ENCODE peak calls at places on chromosomes 12 and 14, in eight cellular contexts. W is GM12878, D is A549, Y is transverse colon, K is sigmoid colon, Q is K562, G is stomach, T is upper lobe of left lung. U is an unnamed sample.

GRCh38 chr14:101201535-101202125 is 298.1 kb upstream of the RTL1 start:
- DNase-seq in W (no peak), D (no peak), Y (no peak), K (peak), Q (no peak), G (peak), T (no peak), U (peak)

GRCh38 chr12:94078138-94078723 is 70.1 kb upstream of the PLXNC1 start:
- DNase-seq in W (no peak), D (no peak), Y (no peak), K (no peak), Q (no peak), G (no peak), T (no peak), U (no peak)

GRCh38 chr14:43145361-43145760 is 1361.7 kb downstream of the FSCB start:
- DNase-seq in W (no peak), D (no peak), Y (no peak), K (no peak), Q (no peak), G (no peak), T (no peak), U (no peak)

GRCh38 chr12:88947486-88948043 is 367.3 kb upstream of the KITLG start:
- DNase-seq in W (no peak), D (no peak), Y (no peak), K (no peak), Q (no peak), G (no peak), T (no peak), U (no peak)

GRCh38 chr12:98894412-98895085 is 249.5 kb downstream of the APAF1 start:
- DNase-seq in W (no peak), D (no peak), Y (no peak), K (no peak), Q (no peak), G (no peak), T (peak), U (no peak)

GRCh38 chr14:64110832-64111231 is 183.3 kb downstream of the ESR2 start:
- DNase-seq in W (no peak), D (no peak), Y (no peak), K (no peak), Q (no peak), G (no peak), T (no peak), U (no peak)

GRCh38 chr12:6767592-6768384 is 1.6 kb downstream of the PTMS start:
- DNase-seq in W (no peak), D (no peak), Y (no peak), K (no peak), Q (peak), G (no peak), T (peak), U (no peak)

GRCh38 chr12:6380141-6381121 is 3.5 kb upstream of the LTBR start:
- DNase-seq in W (no peak), D (no peak), Y (no peak), K (no peak), Q (no peak), G (no peak), T (no peak), U (no peak)

GRCh38 chr12:124487834-124488165 is 79.6 kb downstream of the NCOR2 start:
- DNase-seq in W (no peak), D (no peak), Y (no peak), K (no peak), Q (no peak), G (no peak), T (no peak), U (no peak)

GRCh38 chr12:15356831-15357456 is 34.6 kb downstream of the PTPRO start:
- DNase-seq in W (no peak), D (no peak), Y (no peak), K (no peak), Q (no peak), G (no peak), T (no peak), U (no peak)

GRCh38 chr14:98226411-98226810 is 1045.6 kb downstream of the BCL11B start:
- DNase-seq in W (no peak), D (no peak), Y (no peak), K (no peak), Q (no peak), G (no peak), T (peak), U (peak)

GRCh38 chr14:33908540-33909223 is 42.2 kb downstream of the EGLN3 start:
- DNase-seq in W (no peak), D (peak), Y (peak), K (no peak), Q (no peak), G (no peak), T (no peak), U (no peak)

GRCh38 chr14:37594916-37595808 is at the start of the genes FOXA1 and TTC6:
- DNase-seq in W (no peak), D (peak), Y (peak), K (no peak), Q (peak), G (peak), T (peak), U (no peak)

GRCh38 chr14:69036757-69037506 is 57.8 kb upstream of the ACTN1 start:
- DNase-seq in W (no peak), D (no peak), Y (no peak), K (no peak), Q (peak), G (no peak), T (no peak), U (no peak)

GRCh38 chr12:13289644-13290285 is 93.2 kb downstream of the EMP1 start:
- DNase-seq in W (no peak), D (no peak), Y (no peak), K (no peak), Q (no peak), G (no peak), T (no peak), U (no peak)

GRCh38 chr12:112381898-112382796 is at the start of gene HECTD4:
- DNase-seq in W (peak), D (peak), Y (peak), K (peak), Q (peak), G (peak), T (peak), U (peak)

GRCh38 chr12:119601877-119602536 is 8.4 kb downstream of the TMEM233 start:
- DNase-seq in W (no peak), D (no peak), Y (no peak), K (no peak), Q (peak), G (no peak), T (no peak), U (peak)

GRCh38 chr12:124236651-124237050 is 58.2 kb upstream of the RFLNA start:
- DNase-seq in W (no peak), D (no peak), Y (peak), K (no peak), Q (no peak), G (no peak), T (no peak), U (no peak)

GRCh38 chr12:14424545-14424944 is 59.1 kb downstream of the ATF7IP start:
- DNase-seq in W (no peak), D (no peak), Y (no peak), K (no peak), Q (no peak), G (no peak), T (no peak), U (no peak)

GRCh38 chr14:93045965-93046695 is 69.6 kb downstream of the ITPK1 start:
- DNase-seq in W (no peak), D (no peak), Y (no peak), K (no peak), Q (peak), G (no peak), T (no peak), U (no peak)

GRCh38 chr14:26218858-26219257 is 379.0 kb downstream of the NOVA1 start:
- DNase-seq in W (no peak), D (no peak), Y (no peak), K (no peak), Q (no peak), G (no peak), T (no peak), U (no peak)

GRCh38 chr12:49697808-49698207 is 9.4 kb downstream of the FMNL3 start:
- DNase-seq in W (no peak), D (no peak), Y (no peak), K (no peak), Q (no peak), G (no peak), T (no peak), U (no peak)

GRCh38 chr14:95233702-95234241 is 76.4 kb upstream of the DICER1 start:
- DNase-seq in W (peak), D (no peak), Y (peak), K (no peak), Q (no peak), G (no peak), T (no peak), U (no peak)

GRCh38 chr12:32482226-32482625 is 82.9 kb downstream of the FGD4 start:
- DNase-seq in W (peak), D (no peak), Y (no peak), K (no peak), Q (no peak), G (no peak), T (no peak), U (no peak)

GRCh38 chr12:73220951-73221350 is 948.8 kb downstream of the TRHDE start:
- DNase-seq in W (no peak), D (no peak), Y (no peak), K (no peak), Q (no peak), G (no peak), T (no peak), U (no peak)

DNA sequence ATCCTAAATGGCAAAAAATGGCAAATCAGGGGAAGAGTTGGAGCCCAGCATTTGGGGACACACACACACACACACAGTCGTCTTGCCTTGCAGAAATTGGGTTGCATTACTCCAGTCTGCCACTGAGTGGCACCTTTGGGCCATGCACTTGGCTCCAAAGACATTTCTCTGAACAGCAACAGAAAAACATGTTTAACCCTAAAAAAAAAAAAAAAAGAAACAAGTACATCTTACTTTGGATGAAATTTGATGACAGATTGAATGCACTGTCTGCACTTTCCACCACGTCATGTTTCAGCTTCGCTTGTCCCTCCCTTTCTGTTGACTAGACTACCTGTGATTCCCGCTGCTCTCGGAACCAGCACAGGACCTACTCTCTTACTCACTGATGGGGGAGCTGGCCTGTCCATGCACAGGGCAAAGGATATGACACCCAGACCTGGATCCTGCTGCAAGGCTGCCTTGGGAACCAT is 376.9 kb downstream of the DPF3 start:
- DNase-seq in W (peak), D (peak), Y (peak), K (no peak), Q (peak), G (peak), T (no peak), U (no peak)
- TF ChIP-seq POLR2A in W (no peak), D (no peak), Y (no peak), K (no peak), Q (no peak), G (no peak), T (no peak), U (no peak)

GRCh38 chr12:84912191-84913142 is at the start of gene SLC6A15:
- DNase-seq in W (no peak), D (peak), Y (no peak), K (peak), Q (no peak), G (no peak), T (peak), U (no peak)
- TF ChIP-seq CTCF in W (no peak), D (no peak), Y (no peak), K (no peak), Q (no peak), G (no peak), T (no peak), U (no peak)

DNA sequence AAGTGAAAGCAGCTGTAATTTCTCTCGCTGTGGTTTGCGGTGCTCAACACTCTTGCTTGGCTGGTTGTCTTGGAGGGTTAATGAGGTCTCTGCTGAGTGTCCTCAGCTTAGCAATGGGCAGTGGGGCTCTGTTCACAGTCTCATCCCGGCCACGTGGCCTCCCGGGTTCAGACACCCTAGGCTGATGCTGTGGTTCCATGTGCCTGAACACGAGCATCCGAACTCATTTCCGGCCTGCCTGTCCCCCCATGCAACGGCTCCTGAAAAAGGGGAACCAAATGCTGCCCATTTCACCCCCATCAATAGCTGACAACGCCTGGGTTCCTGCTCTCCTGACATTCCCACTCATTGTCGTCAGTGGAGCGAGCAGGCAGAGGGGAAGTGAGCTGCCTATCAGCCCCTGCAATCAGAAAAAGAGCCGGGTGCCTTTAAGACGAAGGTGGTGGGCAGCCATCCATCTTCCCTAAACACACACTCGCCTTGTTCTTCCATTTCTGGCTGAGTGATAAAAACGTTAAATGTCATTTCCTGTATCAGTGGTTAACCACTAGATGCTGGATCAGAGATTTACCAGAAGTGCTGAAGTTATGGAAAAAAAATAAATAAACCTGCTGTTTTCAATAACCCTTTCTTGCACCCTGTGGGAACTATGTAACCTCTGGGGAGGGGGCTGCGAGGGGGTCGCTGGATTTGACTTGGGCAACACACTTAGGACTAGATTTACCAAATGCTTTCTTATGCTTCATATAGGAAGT is 60.3 kb upstream of the BCL2L14 start:
- DNase-seq in W (peak), D (no peak), Y (peak), K (peak), Q (no peak), G (no peak), T (no peak), U (no peak)
- TF ChIP-seq EP300 in W (peak), D (no peak), Y (no peak), K (no peak), Q (no peak), G (no peak), T (no peak), U (no peak)

GRCh38 chr14:24195186-24196070 is at the start of gene TM9SF1:
- DNase-seq in W (peak), D (peak), Y (peak), K (peak), Q (peak), G (peak), T (peak), U (peak)
- TF ChIP-seq POLR2A in W (peak), D (peak), Y (peak), K (peak), Q (peak), G (no peak), T (peak), U (no peak)

GRCh38 chr12:39103552-39104165 is 198.3 kb upstream of the CPNE8 start:
- DNase-seq in W (peak), D (peak), Y (no peak), K (no peak), Q (peak), G (no peak), T (no peak), U (no peak)
- TF ChIP-seq CTCF in W (peak), D (peak), Y (peak), K (peak), Q (peak), G (peak), T (peak), U (peak)

GRCh38 chr12:104827587-104827986 is 130.5 kb downstream of the SLC41A2 start:
- DNase-seq in W (no peak), D (no peak), Y (no peak), K (no peak), Q (peak), G (no peak), T (no peak), U (no peak)
- TF ChIP-seq EP300 in W (no peak), D (no peak), Y (no peak), K (no peak), Q (no peak), G (no peak), T (no peak), U (no peak)

GRCh38 chr14:103847439-103847953 is at the start of gene PPP1R13B:
- DNase-seq in W (peak), D (peak), Y (peak), K (peak), Q (peak), G (peak), T (peak), U (peak)
- TF ChIP-seq POLR2A in W (peak), D (peak), Y (peak), K (no peak), Q (no peak), G (no peak), T (no peak), U (no peak)

DNA sequence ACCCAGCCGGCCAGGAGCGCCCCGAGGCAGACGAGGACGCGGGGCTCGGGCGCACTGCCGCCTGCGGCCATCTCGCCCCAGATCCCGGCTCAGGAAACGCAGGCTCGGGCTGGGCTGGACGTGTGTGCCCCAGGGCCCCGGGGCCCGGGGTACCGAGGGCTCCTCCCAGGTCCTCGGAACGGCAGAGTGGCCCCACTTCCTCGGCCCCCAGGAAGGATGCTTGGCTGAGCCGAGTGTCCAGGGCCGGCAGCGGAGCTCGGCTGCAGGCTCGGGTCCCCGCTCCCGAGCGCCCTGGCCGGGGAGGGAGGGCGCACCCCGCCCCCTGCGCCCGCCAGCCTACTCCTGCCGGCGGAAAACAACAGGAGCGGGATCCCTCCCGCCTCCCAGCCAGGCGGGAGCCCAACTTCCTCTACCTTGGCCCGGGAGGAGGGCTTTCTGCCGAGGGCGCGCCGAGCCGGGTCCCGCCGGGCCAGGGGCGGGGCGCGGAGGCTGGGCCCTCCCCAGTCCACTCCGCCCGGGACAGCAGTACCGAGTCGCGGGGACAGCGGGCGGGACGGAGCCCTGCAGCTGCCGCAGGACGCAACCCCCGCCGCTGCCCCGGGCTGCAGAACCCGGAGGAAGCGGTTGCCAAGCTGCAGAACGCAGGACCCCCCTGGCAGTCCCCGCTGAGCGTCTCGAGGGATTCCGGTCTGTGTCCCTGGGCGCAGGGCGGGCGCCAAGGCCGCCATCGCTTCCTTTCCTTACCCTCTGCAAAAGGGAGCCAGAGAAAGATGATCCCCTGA is at the start of gene VSIG10:
- DNase-seq in W (no peak), D (peak), Y (peak), K (peak), Q (peak), G (peak), T (peak), U (no peak)
- TF ChIP-seq CTCF in W (no peak), D (no peak), Y (no peak), K (no peak), Q (no peak), G (no peak), T (no peak), U (no peak)

DNA sequence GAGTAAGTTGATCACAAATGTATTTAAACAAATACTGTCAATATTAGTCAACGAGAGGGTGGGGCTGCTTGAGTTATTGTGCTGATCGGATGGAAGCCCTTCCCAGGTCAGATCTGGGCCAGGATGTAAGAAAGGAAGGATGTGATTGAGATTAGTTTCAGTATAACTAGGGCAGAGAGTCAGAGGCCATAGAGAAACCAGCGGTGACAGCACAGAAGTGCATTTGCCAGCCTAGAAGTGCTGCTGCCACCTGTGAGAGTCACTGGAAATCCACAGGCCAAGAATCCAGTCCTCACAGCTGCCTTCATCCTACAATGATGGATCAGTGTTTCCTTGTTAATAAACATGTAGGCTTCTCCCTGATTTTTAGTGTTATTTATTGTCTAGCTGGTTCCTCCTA is 9.8 kb upstream of the FERMT2 start:
- DNase-seq in W (no peak), D (no peak), Y (no peak), K (no peak), Q (no peak), G (no peak), T (no peak), U (no peak)
- TF ChIP-seq EP300 in W (no peak), D (no peak), Y (no peak), K (no peak), Q (no peak), G (no peak), T (no peak), U (no peak)

GRCh38 chr14:76810953-76811400 is 1.7 kb downstream of the ANGEL1 start:
- DNase-seq in W (no peak), D (peak), Y (peak), K (no peak), Q (peak), G (no peak), T (no peak), U (peak)
- TF ChIP-seq POLR2A in W (no peak), D (no peak), Y (no peak), K (no peak), Q (no peak), G (no peak), T (no peak), U (no peak)